ENCODE peak calls at places on chromosomes 2 and 18, in five cellular contexts. T is K562, U is GM12878, W is HepG2, P is H1. B is an unnamed sample.

GRCh38 chr2:121858847-121859246 is 103.4 kb downstream of the TSN start:
- DNase-seq in T (no peak), U (no peak), W (no peak), P (no peak), B (no peak)

GRCh38 chr2:127101048-127101611 is 5.8 kb downstream of the BIN1 start:
- DNase-seq in T (no peak), U (no peak), W (no peak), P (no peak), B (no peak)

GRCh38 chr18:40258298-40258697 is 1696.7 kb upstream of the PIK3C3 start:
- DNase-seq in T (no peak), U (no peak), W (no peak), P (no peak), B (no peak)

GRCh38 chr18:77127769-77128671 is 4.6 kb downstream of the MBP start:
- DNase-seq in T (no peak), U (peak; percentile 95), W (no peak), P (no peak), B (no peak)

GRCh38 chr2:186423481-186423880 is 62.6 kb upstream of the ZC3H15 start:
- DNase-seq in T (no peak), U (no peak), W (no peak), P (no peak), B (no peak)

GRCh38 chr2:16644204-16644925 is 21.3 kb downstream of the CYRIA start:
- DNase-seq in T (no peak), U (no peak), W (no peak), P (no peak), B (no peak)

GRCh38 chr2:143575340-143575739 is 446.1 kb downstream of the ARHGAP15 start:
- DNase-seq in T (peak; percentile 17), U (no peak), W (no peak), P (no peak), B (peak; percentile 61)

GRCh38 chr2:75474115-75474514 is 86.6 kb downstream of the EVA1A start:
- DNase-seq in T (no peak), U (no peak), W (no peak), P (no peak), B (no peak)

GRCh38 chr18:58347135-58347534 is 281.8 kb downstream of the ALPK2 start:
- DNase-seq in T (no peak), U (no peak), W (no peak), P (no peak), B (peak; percentile 31)

GRCh38 chr2:52810460-52810859 is 957.1 kb upstream of the CHAC2 start:
- DNase-seq in T (no peak), U (no peak), W (no peak), P (no peak), B (peak; percentile 55)

GRCh38 chr2:63054812-63055509 is 4.3 kb downstream of the OTX1 start:
- DNase-seq in T (no peak), U (no peak), W (no peak), P (no peak), B (peak; percentile 85)

GRCh38 chr18:33578371-33579146 is 540 bp downstream of the ASXL3 start:
- DNase-seq in T (no peak), U (no peak), W (peak; percentile 1), P (no peak), B (peak; percentile 47)

GRCh38 chr2:160394153-160394552 is 99.5 kb downstream of the RBMS1 start:
- DNase-seq in T (no peak), U (peak; percentile 26), W (no peak), P (no peak), B (no peak)

GRCh38 chr18:44589709-44590108 is 91.0 kb upstream of the SETBP1 start:
- DNase-seq in T (no peak), U (no peak), W (no peak), P (no peak), B (no peak)

GRCh38 chr2:72210470-72210869 is 62.8 kb upstream of the CYP26B1 start:
- DNase-seq in T (no peak), U (no peak), W (no peak), P (no peak), B (no peak)
- TF ChIP-seq CREB1 in T (no peak), U (no peak), W (no peak), P (no peak), B (no peak)

DNA sequence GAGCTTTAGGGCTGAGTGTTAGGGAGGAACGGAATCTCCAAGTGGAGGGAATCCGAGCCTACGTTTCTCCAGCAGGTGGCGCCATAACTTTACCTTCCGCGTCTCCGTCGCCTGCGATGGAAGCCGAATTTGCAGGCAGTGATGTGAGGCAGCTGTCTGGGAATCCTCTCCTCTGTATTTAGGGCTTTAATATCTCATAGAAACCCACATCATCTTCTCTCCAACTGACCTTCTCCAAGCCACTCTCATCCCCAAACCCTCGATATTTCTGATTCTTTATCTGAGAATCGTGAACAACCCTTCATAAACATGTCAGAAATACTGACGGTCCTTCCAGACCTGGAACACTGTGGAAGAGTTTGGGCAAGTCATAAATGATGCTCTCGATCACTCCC is 27.5 kb downstream of the SIX2 start:
- DNase-seq in T (peak; percentile 74), U (no peak), W (peak; percentile 58), P (no peak), B (peak; percentile 92)
- H2AFZ ChIP-seq in T (no peak overlapping the region), U (no peak overlapping the region), W (no peak overlapping the region), P (no peak overlapping the region), B (no peak overlapping the region)

DNA sequence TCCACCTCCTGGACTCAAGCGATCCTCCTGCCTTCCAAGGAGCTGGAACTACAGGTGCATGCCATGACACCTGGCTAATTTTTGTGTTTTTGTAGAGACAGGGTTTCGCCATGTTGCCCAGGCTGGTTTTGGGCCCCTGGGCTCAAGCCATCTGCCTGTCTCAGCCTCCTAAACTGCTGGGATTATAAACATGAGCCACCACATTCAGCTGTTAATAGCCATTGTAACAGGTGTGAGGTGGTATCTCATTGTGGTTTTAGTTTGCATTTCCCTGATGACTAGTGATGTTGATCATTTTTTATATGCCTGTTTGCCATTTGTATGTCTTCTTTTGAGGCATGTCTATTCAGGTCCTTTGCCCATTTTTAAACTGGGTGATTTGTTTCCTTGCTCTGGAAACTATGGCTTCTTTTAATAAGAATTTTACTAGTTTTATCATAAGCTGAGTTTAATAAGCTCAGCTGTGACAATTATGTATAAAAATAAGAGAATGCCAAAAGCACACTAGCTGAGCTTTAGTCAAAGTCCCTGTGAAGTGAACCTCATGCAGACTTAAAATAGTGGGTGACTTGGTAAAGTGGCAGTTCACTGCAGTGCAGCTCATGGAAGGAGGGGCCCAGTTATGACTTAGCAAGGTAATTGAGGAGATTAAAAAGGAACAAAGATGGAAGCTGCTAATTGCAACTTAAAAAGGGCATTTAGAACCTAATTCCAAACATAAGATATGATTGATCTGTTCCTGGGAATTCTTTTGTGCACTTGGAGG is 465.0 kb downstream of the TGIF1 start:
- DNase-seq in T (no peak), U (peak; percentile 11), W (no peak), P (no peak), B (no peak)
- H3K4me3 ChIP-seq in T (no peak overlapping the region), U (no peak overlapping the region), W (no peak overlapping the region), P (no peak overlapping the region), B (no peak overlapping the region)

DNA sequence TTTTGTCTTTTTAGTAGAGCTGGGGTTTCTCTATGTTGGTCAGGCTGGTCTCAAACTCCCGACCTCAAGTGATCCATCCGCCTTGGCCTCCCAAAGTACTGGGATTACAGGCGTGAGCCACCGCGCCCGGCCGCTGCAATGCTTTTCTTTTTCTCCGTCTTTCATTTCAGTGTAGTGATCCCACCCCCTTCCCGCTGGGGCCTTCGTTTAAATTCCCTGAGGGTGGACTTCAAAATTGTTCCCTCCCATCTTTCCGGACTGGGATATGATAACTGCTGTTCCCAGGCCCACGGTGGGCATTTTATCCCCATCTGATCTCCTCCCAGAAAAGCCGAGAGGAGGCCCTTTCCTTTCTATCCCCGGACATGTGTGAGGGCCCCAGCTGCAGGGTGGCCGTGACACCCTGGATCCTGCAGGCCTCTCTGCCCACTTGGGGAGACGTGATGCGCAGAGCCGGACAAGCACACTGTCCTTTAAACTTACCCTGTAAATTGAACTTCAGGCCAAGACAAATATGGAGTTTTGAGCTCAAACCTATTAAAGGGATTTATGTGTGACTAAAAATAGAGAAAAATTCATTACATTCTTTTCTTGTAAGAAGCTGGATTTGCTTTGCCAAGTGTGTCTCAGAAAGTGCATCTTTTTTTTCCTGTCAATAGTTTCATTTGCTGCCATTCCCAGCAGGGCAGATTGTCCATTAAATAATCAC is 54.5 kb upstream of the AFF3 start:
- DNase-seq in T (no peak), U (no peak), W (no peak), P (no peak), B (no peak)
- TF ChIP-seq CREB1 in T (no peak), U (no peak), W (no peak), P (no peak), B (no peak)